ENCODE peak calls at places on chromosome 19, in four cellular contexts. W is IMR-90, G is H9, O is neuronal stem cell. H is an unnamed sample.

GRCh38 chr19:33212024-33212772 is 13.5 kb downstream of the SLC7A10 start:
- DNase-seq in G (no peak), O (no peak), W (no peak), H (no peak)

GRCh38 chr19:56637976-56638555 is 4.9 kb upstream of the SMIM17 start:
- DNase-seq in W (peak), O (peak), G (peak), H (peak)

GRCh38 chr19:32322541-32322940 is 22.9 kb upstream of the ZNF507 start:
- DNase-seq in O (no peak), W (no peak), G (no peak), H (no peak)

GRCh38 chr19:13692096-13692495 is 72.2 kb upstream of the MRI1 start:
- DNase-seq in G (no peak), O (no peak), W (peak), H (no peak)

GRCh38 chr19:15120135-15121026 is 13.2 kb downstream of the SYDE1 start:
- DNase-seq in G (peak), W (no peak), O (no peak), H (peak)

GRCh38 chr19:58559275-58560006 is 1.0 kb upstream of the UBE2M start:
- DNase-seq in G (peak), W (peak), O (peak), H (peak)

GRCh38 chr19:22595918-22596341 is 38.2 kb upstream of the ZNF492 start:
- DNase-seq in W (no peak), G (no peak), O (no peak), H (no peak)

GRCh38 chr19:37999309-38000213 is 92.6 kb downstream of the SIPA1L3 start:
- DNase-seq in O (no peak), G (no peak), W (peak), H (no peak)

GRCh38 chr19:46009530-46010510 is 13.0 kb downstream of the PGLYRP1 start:
- DNase-seq in O (peak), G (peak), W (peak), H (peak)

GRCh38 chr19:18675779-18676178 is 7.7 kb upstream of the CRTC1 start:
- DNase-seq in G (peak), W (no peak), O (no peak), H (peak)

GRCh38 chr19:49149652-49150105 is 5.5 kb downstream of the HRC start:
- DNase-seq in W (peak), G (peak), O (peak), H (peak)

GRCh38 chr19:34172661-34173144 is 399 bp downstream of the LSM14A start:
- DNase-seq in G (no peak), O (no peak), W (no peak), H (no peak)

GRCh38 chr19:39265321-39265916 is 2.8 kb upstream of the IFNL2 start:
- DNase-seq in W (no peak), G (peak), O (no peak), H (peak)

GRCh38 chr19:49570997-49571676 is 9.2 kb downstream of the NOSIP start:
- DNase-seq in O (no peak), G (peak), W (no peak), H (peak)

GRCh38 chr19:13298565-13299481 is 148.6 kb downstream of the IER2 start:
- DNase-seq in W (no peak), G (peak), O (no peak), H (no peak)

GRCh38 chr19:40691421-40692211 is 1.2 kb upstream of the NUMBL start:
- DNase-seq in W (no peak), O (no peak), G (peak), H (peak)

GRCh38 chr19:47848871-47849473 is 10.1 kb upstream of the TPRX2 start:
- DNase-seq in W (no peak), O (peak), G (peak), H (peak)

GRCh38 chr19:47853003-47853402 is 6.0 kb upstream of the TPRX2 start:
- DNase-seq in O (no peak), G (no peak), W (no peak), H (no peak)

GRCh38 chr19:47842941-47843340 is 16.1 kb upstream of the TPRX2 start:
- DNase-seq in G (no peak), W (no peak), O (no peak), H (no peak)

GRCh38 chr19:47848425-47848824 is 10.6 kb upstream of the TPRX2 start:
- DNase-seq in G (no peak), O (no peak), W (no peak), H (no peak)
- H3K4ac ChIP-seq in G (no peak), O (no peak), W (no peak), H (no peak)

GRCh38 chr19:2251577-2252480 is 2.7 kb downstream of the AMH start:
- DNase-seq in O (no peak), W (no peak), G (no peak), H (no peak)
- H2AK5ac ChIP-seq in O (peak), W (no peak), G (no peak), H (no peak)

GRCh38 chr19:50944795-50945194 is 8.0 kb downstream of the KLK5 start:
- DNase-seq in O (no peak), W (no peak), G (no peak), H (no peak)

GRCh38 chr19:50947123-50947522 is 5.7 kb downstream of the KLK5 start:
- DNase-seq in W (no peak), O (no peak), G (no peak), H (no peak)

DNA sequence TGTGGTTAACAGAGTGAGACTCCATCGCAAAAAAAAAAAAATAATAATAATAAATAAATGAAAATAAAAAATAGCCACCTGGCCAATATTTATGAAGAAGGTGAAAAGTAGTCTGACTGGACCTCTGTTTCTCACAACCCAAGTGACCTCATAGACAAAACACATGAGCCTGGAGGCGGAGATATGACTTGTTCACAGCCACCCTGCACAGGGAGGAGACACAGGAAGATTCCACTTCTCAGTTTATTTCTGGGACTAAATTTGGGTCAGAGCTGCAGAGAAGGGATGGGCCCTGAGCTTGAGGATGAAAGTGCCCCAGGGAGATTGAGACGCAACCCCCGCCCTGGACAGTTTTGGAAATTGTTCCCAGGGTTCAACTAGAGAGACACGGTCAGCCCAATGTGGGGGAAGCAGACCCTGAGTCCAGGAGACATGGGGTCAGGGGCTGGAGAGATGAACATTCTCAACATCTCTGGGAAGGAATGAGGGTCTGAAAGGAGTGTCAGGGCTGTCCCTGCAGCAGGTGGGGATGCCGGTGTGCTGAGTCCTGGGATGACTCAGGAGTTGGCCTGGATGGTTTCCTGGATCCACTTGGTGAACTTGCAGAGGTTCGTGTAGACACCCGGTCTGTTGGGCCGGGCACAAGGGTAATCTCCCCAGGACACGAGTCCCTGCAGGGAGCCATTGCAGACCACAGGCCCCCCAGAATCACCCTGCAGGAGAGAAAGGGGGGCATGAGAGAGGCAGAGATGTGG is 9.6 kb downstream of the KLK5 start:
- DNase-seq in W (no peak), O (no peak), G (no peak), H (no peak)
- H4K8ac ChIP-seq in W (no peak), O (no peak), G (no peak), H (no peak)

DNA sequence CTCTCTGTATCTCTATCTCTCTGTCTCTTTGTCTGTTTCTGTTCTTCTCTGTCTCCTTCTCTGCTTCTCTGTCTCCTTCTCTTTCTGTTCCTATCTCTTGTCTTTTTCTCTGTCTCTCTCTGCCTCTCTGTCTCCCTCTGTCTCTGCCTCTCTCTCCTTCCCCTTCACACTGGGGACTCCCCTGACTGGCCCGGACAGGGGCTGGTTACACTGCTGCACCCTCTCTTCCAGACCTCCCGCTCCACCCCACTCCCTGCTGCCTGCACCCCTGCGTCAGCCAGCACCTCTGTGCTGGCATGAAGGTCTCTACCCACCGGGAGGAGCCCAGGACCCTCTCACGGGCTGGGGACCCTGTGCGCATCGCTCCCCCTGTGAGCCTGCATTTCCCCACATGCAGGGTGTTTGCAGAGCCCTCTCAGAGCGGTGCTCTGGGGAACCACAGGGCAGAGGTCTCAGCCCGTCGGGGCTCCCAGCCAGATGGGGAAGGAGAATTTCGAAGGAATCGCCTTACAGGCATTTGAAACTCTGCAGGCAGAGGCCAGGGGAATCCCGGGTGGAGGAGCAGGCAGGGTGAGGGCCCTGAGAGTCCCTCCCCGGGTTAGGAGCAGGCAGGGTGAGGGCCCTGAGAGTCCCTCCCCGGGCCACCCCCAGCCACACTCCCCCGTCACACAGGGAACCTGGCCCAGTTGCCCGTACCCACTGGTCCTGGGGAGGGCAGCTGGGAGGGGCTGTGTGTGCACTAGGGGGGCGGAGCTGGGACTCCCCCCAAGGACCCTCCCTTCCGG is 16.1 kb upstream of the TCF3 start:
- DNase-seq in W (no peak), O (no peak), G (no peak), H (no peak)
- H3K4ac ChIP-seq in W (no peak), O (no peak), G (no peak), H (no peak)

DNA sequence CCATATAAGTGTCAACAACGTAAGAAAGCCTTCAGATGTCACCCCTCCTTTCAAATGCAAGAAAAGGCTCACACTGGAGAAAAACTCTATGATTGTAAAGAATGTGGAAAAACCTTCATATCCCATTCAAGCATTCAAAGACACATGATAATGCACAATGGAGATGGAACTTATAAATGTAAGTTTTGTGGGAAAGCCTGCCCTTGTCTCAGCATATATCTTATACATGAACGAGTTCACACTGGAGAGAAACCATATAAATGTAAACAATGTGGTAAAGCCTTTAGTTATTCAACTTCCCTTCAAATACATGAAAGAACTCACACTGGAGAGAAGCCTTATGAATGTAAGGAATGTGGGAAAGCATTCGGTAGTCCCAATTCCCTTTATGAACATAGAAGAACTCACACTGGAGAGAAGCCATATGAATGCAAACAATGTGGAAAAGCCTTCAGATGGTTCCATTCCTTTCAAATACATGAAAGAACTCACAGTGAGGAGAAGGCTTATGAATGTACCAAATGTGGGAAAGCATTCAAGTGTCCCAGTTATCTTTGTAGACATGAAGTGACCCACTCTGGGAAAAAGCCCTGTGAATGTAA is 11.1 kb downstream of the ZNF844 start:
- DNase-seq in O (no peak), W (no peak), G (no peak), H (no peak)
- H2AK5ac ChIP-seq in O (no peak), W (no peak), G (no peak), H (no peak)

GRCh38 chr19:16830679-16831078 is 1.5 kb downstream of the SIN3B start:
- DNase-seq in W (peak), G (no peak), O (no peak), H (no peak)

GRCh38 chr19:16825312-16826168 is 3.7 kb upstream of the SIN3B start:
- DNase-seq in G (peak), W (peak), O (no peak), H (peak)

GRCh38 chr19:16828990-16829821 is at the start of gene SIN3B:
- DNase-seq in O (peak), G (peak), W (peak), H (peak)

GRCh38 chr19:16831531-16831930 is 2.3 kb downstream of the SIN3B start:
- DNase-seq in W (no peak), G (no peak), O (no peak), H (no peak)

DNA sequence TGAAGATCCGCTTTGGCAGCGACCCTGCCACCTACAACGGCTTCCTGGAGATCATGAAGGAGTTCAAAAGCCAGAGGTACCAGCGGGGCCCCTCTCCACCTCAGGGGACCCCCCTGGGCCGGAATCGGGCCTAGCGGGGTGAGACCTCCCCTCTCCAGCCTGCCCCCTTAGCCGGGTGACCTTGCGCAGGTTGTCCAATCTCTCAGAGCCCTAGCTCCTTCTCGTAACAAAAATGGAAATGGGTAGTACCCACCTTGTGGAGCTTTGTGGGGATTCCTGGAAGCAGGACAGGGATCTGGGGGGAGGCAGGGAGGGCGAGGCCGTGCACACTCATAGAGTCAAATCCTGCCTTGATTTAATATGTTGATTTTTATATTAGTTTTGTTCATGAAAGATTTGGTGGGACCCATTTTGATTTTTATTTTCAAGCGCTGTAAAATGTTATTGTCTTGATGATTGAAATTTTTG is 658 bp downstream of the SIN3B start:
- DNase-seq in G (no peak), W (no peak), O (no peak), H (no peak)
- H4K8ac ChIP-seq in G (no peak), W (peak), O (no peak), H (no peak)